ENCODE peak calls at places on chromosomes 2 and 18, in ten cellular contexts. Z is activated CD4-positive, alpha-beta T cell treated with anti-CD3 and anti-CD28 coated beads for 1 hour; D is HCEC 1CT; H is ovary; N is fibroblast of the conjunctiva; F is germinal center; P is activated T-cell treated with anti-CD3 and anti-CD28 coated beads for 1 hour; S is NCI-H1092; L is right lobe of liver; Y is T follicular helper cell. A is an unnamed sample.

GRCh38 chr18:7683753-7684152 is 116.6 kb downstream of the PTPRM start:
- DNase-seq in Z (no peak), D (no peak), H (no peak), N (no peak), F (no peak), P (no peak), S (no peak), L (no peak), Y (no peak), A (no peak)

GRCh38 chr2:233178994-233179847 is 72.3 kb upstream of the ATG16L1 start:
- DNase-seq in Z (no peak), D (no peak), H (no peak), N (no peak), F (no peak), P (no peak), S (no peak), L (peak; percentile 63), Y (no peak), A (no peak)

GRCh38 chr2:217438821-217439220 is 564.0 kb downstream of the TNS1 start:
- DNase-seq in Z (no peak), D (no peak), H (no peak), N (no peak), F (no peak), P (no peak), S (no peak), L (no peak), Y (no peak), A (no peak)

GRCh38 chr2:44833123-44834069 is 108.1 kb upstream of the SIX3 start:
- DNase-seq in Z (no peak), D (peak; percentile 38), H (no peak), N (no peak), F (no peak), P (no peak), S (no peak), L (no peak), Y (no peak), A (peak; percentile 31)

GRCh38 chr18:68148862-68149261 is 566.0 kb downstream of the TMX3 start:
- DNase-seq in Z (no peak), D (no peak), H (no peak), N (no peak), F (no peak), P (no peak), S (no peak), L (no peak), Y (no peak), A (peak; percentile 47)

GRCh38 chr2:189178726-189179606 is 595 bp downstream of the COL5A2 start:
- DNase-seq in Z (no peak), D (peak; percentile 83), H (no peak), N (peak; percentile 70), F (no peak), P (no peak), S (no peak), L (no peak), Y (no peak), A (peak; percentile 81)

GRCh38 chr2:226355600-226355999 is 444.0 kb downstream of the IRS1 start:
- DNase-seq in Z (no peak), D (no peak), H (no peak), N (no peak), F (no peak), P (no peak), S (no peak), L (no peak), Y (no peak), A (no peak)

GRCh38 chr2:28821295-28821958 is 10.8 kb downstream of the SPDYA start:
- DNase-seq in Z (no peak), D (peak; percentile 35), H (no peak), N (peak; percentile 46), F (peak; percentile 45), P (peak; percentile 35), S (no peak), L (peak; percentile 51), Y (peak; percentile 41), A (peak; percentile 49)

GRCh38 chr18:13267517-13267916 is 49.0 kb downstream of the LDLRAD4 start:
- DNase-seq in Z (no peak), D (no peak), H (no peak), N (no peak), F (no peak), P (no peak), S (no peak), L (no peak), Y (no peak), A (no peak)

GRCh38 chr18:39173022-39173421 is 1607.4 kb upstream of the CELF4 start:
- DNase-seq in Z (no peak), D (no peak), H (no peak), N (no peak), F (no peak), P (no peak), S (no peak), L (no peak), Y (no peak), A (peak; percentile 21)

GRCh38 chr2:9325428-9325827 is 97.9 kb downstream of the ITGB1BP1 start:
- DNase-seq in Z (no peak), D (no peak), H (no peak), N (no peak), F (no peak), P (no peak), S (no peak), L (no peak), Y (no peak), A (no peak)